ENCODE peak calls at places on chromosomes 2 and 18, in ten cellular contexts. P, L, T, U, S, Y, D, F, Z and J are unnamed samples.

GRCh38 chr2:144938308-144938709 is 418.4 kb upstream of the ZEB2 start:
- DNase-seq in T (peak; percentile 93), Y (no peak), F (no peak), D (peak; percentile 9), L (no peak), U (no peak), S (no peak), Z (no peak), P (no peak), J (no peak)

GRCh38 chr2:144659731-144660275 is 139.9 kb upstream of the ZEB2 start:
- DNase-seq in F (no peak), S (no peak), Z (peak; percentile 70), P (no peak), U (no peak), L (no peak), D (no peak), Y (peak; percentile 64), T (no peak), J (no peak)

GRCh38 chr18:6626457-6626856 is 103.1 kb upstream of the ARHGAP28 start:
- DNase-seq in Y (no peak), D (no peak), P (no peak), T (no peak), Z (no peak), S (no peak), L (no peak), U (no peak), F (no peak), J (no peak)

GRCh38 chr2:238634701-238635402 is 208.1 kb downstream of the ASB1 start:
- DNase-seq in U (no peak), Z (no peak), S (no peak), L (no peak), T (no peak), F (no peak), D (no peak), P (no peak), Y (no peak), J (no peak)

GRCh38 chr2:240501531-240501991 is 56.2 kb downstream of the ANKMY1 start:
- DNase-seq in F (no peak), S (no peak), L (no peak), D (no peak), T (no peak), Y (no peak), Z (peak; percentile 24), U (no peak), P (peak; percentile 70), J (no peak)

GRCh38 chr2:131034122-131035051 is 58.9 kb downstream of the FAM168B start:
- DNase-seq in S (peak; percentile 90), U (peak; percentile 35), F (no peak), Y (no peak), P (peak; percentile 75), Z (peak; percentile 38), T (peak; percentile 56), L (peak; percentile 38), D (no peak), J (no peak)

GRCh38 chr18:12041561-12041960 is 52.1 kb upstream of the ANKRD62 start:
- DNase-seq in Z (no peak), L (no peak), U (no peak), F (no peak), D (no peak), P (no peak), S (no peak), T (no peak), Y (no peak), J (no peak)

GRCh38 chr2:15939854-15940660 is at the start of gene MYCN:
- DNase-seq in Y (no peak), U (no peak), Z (no peak), L (peak; percentile 100), D (peak; percentile 41), S (peak; percentile 95), T (peak; percentile 95), F (peak; percentile 40), P (no peak), J (no peak)

GRCh38 chr2:11104794-11105660 is 50.2 kb upstream of the SLC66A3 start:
- DNase-seq in S (no peak), Z (no peak), U (no peak), D (no peak), P (no peak), F (no peak), Y (no peak), L (no peak), T (no peak), J (no peak)

GRCh38 chr2:224982226-224982625 is 60.0 kb downstream of the DOCK10 start:
- DNase-seq in D (no peak), U (no peak), Z (no peak), L (no peak), Y (no peak), F (no peak), S (no peak), T (no peak), P (no peak), J (no peak)

GRCh38 chr18:50277935-50278334 is 3.4 kb downstream of the MBD1 start:
- DNase-seq in P (no peak), U (no peak), D (no peak), F (no peak), Z (no peak), L (no peak), T (no peak), Y (no peak), S (no peak), J (no peak)

GRCh38 chr18:44182363-44182762 is 498.3 kb upstream of the SETBP1 start:
- DNase-seq in F (no peak), Y (no peak), S (peak; percentile 4), D (no peak), P (no peak), T (no peak), L (no peak), Z (no peak), U (no peak), J (no peak)

GRCh38 chr2:28390857-28391563 is 1.6 kb upstream of the FOSL2 start:
- DNase-seq in Y (no peak), F (peak; percentile 85), D (no peak), Z (peak; percentile 85), T (no peak), U (peak; percentile 72), P (peak; percentile 91), L (peak; percentile 73), S (peak; percentile 79), J (peak; percentile 92)

GRCh38 chr2:166230024-166230723 is 102.4 kb upstream of the SCN1A start:
- DNase-seq in S (no peak), U (peak; percentile 5), P (no peak), L (no peak), Y (no peak), D (peak; percentile 98), F (no peak), Z (no peak), T (no peak), J (no peak)

GRCh38 chr2:165114345-165114943 is 89.4 kb downstream of the SCN3A start:
- DNase-seq in F (no peak), T (peak; percentile 57), D (peak; percentile 11), P (no peak), L (peak; percentile 8), S (no peak), U (no peak), Z (no peak), Y (no peak), J (no peak)

GRCh38 chr2:10892796-10893350 is 18.9 kb upstream of the KCNF1 start:
- DNase-seq in P (no peak), F (no peak), D (no peak), U (no peak), Y (no peak), Z (no peak), S (no peak), L (no peak), T (no peak), J (no peak)

GRCh38 chr2:230869691-230870543 is 5.2 kb downstream of the ITM2C start:
- DNase-seq in Y (no peak), L (no peak), F (no peak), Z (no peak), P (no peak), S (no peak), D (no peak), T (peak; percentile 37), U (no peak), J (no peak)

GRCh38 chr2:9308186-9308955 is 101.8 kb downstream of the ASAP2 start:
- DNase-seq in Y (no peak), S (no peak), T (no peak), L (no peak), P (no peak), D (no peak), F (no peak), U (no peak), Z (no peak), J (no peak)

GRCh38 chr2:60528366-60528765 is 25.1 kb downstream of the BCL11A start:
- DNase-seq in P (no peak), Y (no peak), T (no peak), Z (no peak), L (no peak), U (no peak), D (no peak), F (no peak), S (no peak), J (no peak)

DNA sequence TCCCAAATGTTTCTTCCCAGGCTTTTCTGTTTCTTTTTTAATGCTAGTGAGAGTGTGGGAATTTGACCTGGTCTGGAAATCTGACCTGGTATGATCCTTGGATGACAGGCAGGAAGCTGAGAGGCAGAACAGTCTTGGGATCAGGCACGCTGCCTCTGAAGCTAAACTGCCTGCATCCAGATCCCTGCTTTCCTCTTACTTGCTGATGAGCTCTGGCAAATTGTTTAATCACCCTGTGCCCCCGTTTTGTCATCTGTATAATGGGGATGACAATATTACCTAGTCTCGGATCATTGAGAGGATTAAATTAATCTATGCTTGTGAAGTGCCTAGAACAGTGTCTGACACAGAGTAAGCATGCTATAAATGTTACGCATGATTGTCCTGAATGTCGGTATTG is 3.3 kb downstream of the KLHL23 start:
- DNase-seq in L (no peak), T (no peak), U (no peak), Y (no peak), S (no peak), P (no peak), F (no peak), D (no peak), Z (no peak), J (no peak)
- H3K4me1 ChIP-seq in L (no peaks in the 10 kb centered on the region), T (peaks cover 18% of the 10 kb centered on the region), U (peaks cover 8% of the 10 kb centered on the region), Y (peaks cover 10% of the 10 kb centered on the region), S (peaks cover 28% of the 10 kb centered on the region), P (peaks cover 17% of the 10 kb centered on the region), F (no peaks in the 10 kb centered on the region), D (peaks cover 72% of the 10 kb centered on the region), Z (peaks cover 3% of the 10 kb centered on the region), J (peaks cover 7% of the 10 kb centered on the region)

GRCh38 chr2:69538872-69539548 is 101.8 kb upstream of the NFU1 start:
- DNase-seq in L (no peak), F (no peak), U (no peak), S (no peak), D (peak; percentile 66), Z (no peak), P (no peak), T (no peak), Y (no peak), J (no peak)
- H3K4me1 ChIP-seq in L (no peaks in the 10 kb centered on the region), F (no peaks in the 10 kb centered on the region), U (no peaks in the 10 kb centered on the region), S (no peaks in the 10 kb centered on the region), D (peaks cover 21% of the 10 kb centered on the region), Z (peaks cover 20% of the 10 kb centered on the region), P (peaks cover 25% of the 10 kb centered on the region), T (no peaks in the 10 kb centered on the region), Y (peaks cover 7% of the 10 kb centered on the region), J (peaks cover 24% of the 10 kb centered on the region)

GRCh38 chr18:70221911-70222278 is 16.4 kb upstream of the RTTN start:
- DNase-seq in F (no peak), L (no peak), T (no peak), S (no peak), U (no peak), Y (no peak), P (no peak), D (no peak), Z (no peak), J (no peak)
- H3K4me1 ChIP-seq in F (no peaks in the 10 kb centered on the region), L (no peaks in the 10 kb centered on the region), T (peaks cover 11% of the 10 kb centered on the region), S (peaks cover 14% of the 10 kb centered on the region), U (no peaks in the 10 kb centered on the region), Y (no peaks in the 10 kb centered on the region), P (no peaks in the 10 kb centered on the region), D (peaks cover 15% of the 10 kb centered on the region), Z (no peaks in the 10 kb centered on the region), J (no peaks in the 10 kb centered on the region)

GRCh38 chr2:113255140-113256070 is 23.3 kb downstream of the PAX8 start:
- DNase-seq in Y (no peak), U (no peak), S (no peak), Z (no peak), L (no peak), P (no peak), F (no peak), D (no peak), T (no peak), J (no peak)
- H3K4me1 ChIP-seq in Y (no peaks in the 10 kb centered on the region), U (no peaks in the 10 kb centered on the region), S (peaks cover 18% of the 10 kb centered on the region), Z (peaks cover 21% of the 10 kb centered on the region), L (no peaks in the 10 kb centered on the region), P (peaks cover 30% of the 10 kb centered on the region), F (no peaks in the 10 kb centered on the region), D (peaks cover 11% of the 10 kb centered on the region), T (no peaks in the 10 kb centered on the region), J (no peaks in the 10 kb centered on the region)